ENCODE peak calls at places on chromosomes 13 and 19, in seven cellular contexts. E, J, S, P, D, G and F are unnamed samples.
A peak's percentile ranks its signal among the peaks of the same experiment; 100 is the strongest.

GRCh38 chr19:16359074-16359473 is 34.4 kb downstream of the KLF2 start:
- DNase-seq in E (no peak), J (no peak), G (no peak), D (no peak), S (no peak), P (no peak), F (no peak)

GRCh38 chr19:47022541-47023447 is 3.2 kb downstream of the NPAS1 start:
- DNase-seq in S (no peak), E (no peak), D (no peak), G (no peak), P (no peak), J (no peak), F (no peak)

GRCh38 chr13:71879129-71879535 is 12.1 kb upstream of the DACH1 start:
- DNase-seq in J (no peak), G (no peak), D (peak; percentile 28), E (peak; percentile 68), P (peak; percentile 38), S (peak; percentile 18), F (no peak)

GRCh38 chr19:58492265-58492664 is 16.1 kb downstream of the ZNF446 start:
- DNase-seq in P (no peak), E (no peak), D (no peak), G (no peak), S (no peak), J (no peak), F (peak; percentile 34)

GRCh38 chr13:50713849-50714248 is 129.6 kb downstream of the DLEU7 start:
- DNase-seq in S (no peak), D (no peak), P (no peak), G (no peak), J (no peak), E (peak; percentile 27), F (no peak)

GRCh38 chr19:8259922-8260247 is 48.3 kb downstream of the CD320 start:
- DNase-seq in E (no peak), G (no peak), S (no peak), D (no peak), P (no peak), J (no peak), F (peak; percentile 25)

GRCh38 chr13:38265135-38265497 is 84.5 kb upstream of the UFM1 start:
- DNase-seq in G (no peak), P (no peak), E (peak; percentile 3), S (no peak), J (no peak), D (no peak), F (peak; percentile 70)

GRCh38 chr13:111951982-111952565 is 114.9 kb upstream of the SOX1 start:
- DNase-seq in E (no peak), G (no peak), D (no peak), S (no peak), P (no peak), J (no peak), F (no peak)

GRCh38 chr13:30158774-30159445 is 148.4 kb downstream of the KATNAL1 start:
- DNase-seq in E (peak; percentile 40), D (no peak), J (no peak), P (no peak), G (peak; percentile 9), S (no peak), F (no peak)

GRCh38 chr13:112648966-112649690 is 40.7 kb upstream of the ATP11A start:
- DNase-seq in J (no peak), D (no peak), G (no peak), E (no peak), S (no peak), P (no peak), F (no peak)

GRCh38 chr13:101398920-101399319 is 17.4 kb downstream of the NALCN start:
- DNase-seq in S (no peak), J (no peak), P (no peak), D (no peak), E (no peak), G (no peak), F (no peak)

GRCh38 chr13:98906746-98907502 is 70.9 kb downstream of the DOCK9 start:
- DNase-seq in D (no peak), P (no peak), G (no peak), E (no peak), S (no peak), J (no peak), F (no peak)

GRCh38 chr19:4811328-4812131 is 20.0 kb downstream of the TICAM1 start:
- DNase-seq in E (peak; percentile 86), G (peak; percentile 89), S (peak; percentile 92), D (peak; percentile 94), P (peak; percentile 35), J (no peak), F (peak; percentile 95)

GRCh38 chr13:99218969-99219368 is 18.3 kb downstream of the UBAC2 start:
- DNase-seq in D (no peak), P (no peak), S (no peak), G (no peak), J (no peak), E (peak; percentile 54), F (no peak)

GRCh38 chr19:44620667-44621066 is 7.3 kb downstream of the IGSF23 start:
- DNase-seq in D (no peak), J (no peak), G (no peak), S (no peak), P (no peak), E (no peak), F (no peak)

GRCh38 chr19:42066075-42066754 is 3.8 kb downstream of the GRIK5 start:
- DNase-seq in G (peak; percentile 60), S (no peak), E (peak; percentile 42), J (no peak), D (no peak), P (no peak), F (no peak)

GRCh38 chr13:52615134-52615801 is 27.0 kb upstream of the HNRNPA1L2 start:
- DNase-seq in E (no peak), J (no peak), D (no peak), G (no peak), P (no peak), S (no peak), F (no peak)

GRCh38 chr13:110507678-110508381 is 53.7 kb downstream of the RAB20 start:
- DNase-seq in E (no peak), J (peak; percentile 50), G (peak; percentile 65), P (no peak), D (no peak), S (no peak), F (no peak)

GRCh38 chr19:14367016-14367415 is 14.2 kb upstream of the ADGRE5 start:
- DNase-seq in P (no peak), E (no peak), J (no peak), S (no peak), G (no peak), D (no peak), F (no peak)

GRCh38 chr13:111203742-111204386 is 88.8 kb downstream of the ARHGEF7 start:
- DNase-seq in D (peak; percentile 37), P (no peak), S (no peak), E (peak; percentile 39), G (no peak), J (no peak), F (no peak)

GRCh38 chr13:71577127-71577526 is 289.9 kb downstream of the DACH1 start:
- DNase-seq in J (no peak), S (no peak), P (no peak), G (no peak), D (no peak), E (no peak), F (no peak)

DNA sequence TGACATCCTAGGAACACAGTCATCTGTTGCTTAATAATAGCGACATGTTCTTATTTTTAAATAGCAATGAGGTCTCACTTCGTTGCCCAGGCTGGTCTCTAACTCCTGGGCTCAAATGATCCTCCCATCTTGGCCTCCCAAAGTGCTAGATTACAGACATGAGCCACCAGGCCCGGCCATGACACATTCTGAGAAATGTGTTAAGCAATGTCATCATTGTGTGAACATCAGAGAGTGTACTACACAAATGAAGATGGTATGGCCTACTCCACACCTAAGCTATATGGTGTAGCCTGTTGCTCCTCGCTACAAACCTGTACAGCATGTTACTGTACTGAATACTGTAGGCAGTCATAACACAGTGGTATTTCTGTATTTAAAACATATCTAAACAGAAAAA is 24.6 kb upstream of the GARRE1 start:
- DNase-seq in J (no peak), E (no peak), G (no peak), S (no peak), P (no peak), D (no peak), F (no peak)
- TF ChIP-seq CTCF in J (no peak), E (no peak), G (no peak), S (no peak), P (no peak), D (no peak), F (no peak)

GRCh38 chr19:19515764-19516519 is at the start of gene NDUFA13:
- DNase-seq in E (peak; percentile 97), S (peak; percentile 96), P (peak; percentile 83), J (peak; percentile 79), D (peak; percentile 92), G (peak; percentile 86), F (peak; percentile 91)
- TF ChIP-seq CTCF in E (no peak), S (no peak), P (no peak), J (no peak), D (no peak), G (no peak), F (no peak)

DNA sequence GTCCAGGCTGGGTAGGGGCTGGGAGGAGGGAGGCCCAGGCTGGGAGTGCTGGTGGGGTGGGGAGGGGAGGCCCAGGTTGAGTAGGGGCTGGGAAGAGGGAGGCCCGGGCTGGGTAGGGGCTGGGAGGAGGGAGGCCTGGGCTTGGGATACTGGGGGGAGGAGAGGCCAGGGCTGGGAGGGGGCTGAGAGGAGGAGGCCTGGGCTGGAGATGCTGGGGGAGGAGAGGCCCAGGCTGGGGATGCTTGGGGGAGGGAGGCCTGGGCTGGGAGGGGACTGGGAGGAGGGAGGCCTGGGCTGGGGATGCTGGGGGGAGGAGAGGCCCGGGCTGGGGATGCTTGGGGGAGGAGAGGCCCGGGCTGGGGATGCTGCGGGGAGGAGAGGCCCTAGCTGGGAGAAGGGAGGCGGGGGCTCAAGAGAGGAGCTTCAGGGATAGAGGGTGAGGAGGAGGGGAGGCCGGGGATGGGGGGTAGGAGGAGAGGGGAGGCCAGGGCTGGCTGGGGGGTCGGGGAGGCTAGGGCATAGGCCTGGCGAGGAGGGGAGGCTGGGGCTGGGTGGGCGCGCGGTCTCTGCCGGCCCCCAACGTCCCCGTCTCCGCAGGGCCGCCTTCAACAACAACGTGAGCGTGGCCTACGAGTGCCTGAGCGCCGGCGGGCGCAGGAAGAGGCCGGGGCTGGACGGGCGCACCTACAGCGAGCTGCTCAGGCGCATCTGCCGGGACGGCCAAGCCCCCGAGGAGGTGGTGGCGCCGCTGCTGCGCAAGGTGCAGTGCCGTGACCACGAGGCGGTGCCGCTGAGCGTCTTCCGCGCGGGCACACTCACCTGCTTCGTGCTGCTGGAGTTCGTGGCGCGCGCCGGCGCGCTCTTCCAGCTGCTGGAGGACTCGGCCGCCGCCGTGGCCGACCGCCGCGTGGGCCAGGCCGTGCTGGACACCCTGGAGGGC is 11.3 kb downstream of the TPGS1 start:
- DNase-seq in S (peak; percentile 74), E (peak; percentile 46), J (no peak), P (no peak), G (no peak), D (no peak), F (no peak)
- TF ChIP-seq CTCF in S (no peak), E (no peak), J (no peak), P (no peak), G (no peak), D (no peak), F (no peak)

DNA sequence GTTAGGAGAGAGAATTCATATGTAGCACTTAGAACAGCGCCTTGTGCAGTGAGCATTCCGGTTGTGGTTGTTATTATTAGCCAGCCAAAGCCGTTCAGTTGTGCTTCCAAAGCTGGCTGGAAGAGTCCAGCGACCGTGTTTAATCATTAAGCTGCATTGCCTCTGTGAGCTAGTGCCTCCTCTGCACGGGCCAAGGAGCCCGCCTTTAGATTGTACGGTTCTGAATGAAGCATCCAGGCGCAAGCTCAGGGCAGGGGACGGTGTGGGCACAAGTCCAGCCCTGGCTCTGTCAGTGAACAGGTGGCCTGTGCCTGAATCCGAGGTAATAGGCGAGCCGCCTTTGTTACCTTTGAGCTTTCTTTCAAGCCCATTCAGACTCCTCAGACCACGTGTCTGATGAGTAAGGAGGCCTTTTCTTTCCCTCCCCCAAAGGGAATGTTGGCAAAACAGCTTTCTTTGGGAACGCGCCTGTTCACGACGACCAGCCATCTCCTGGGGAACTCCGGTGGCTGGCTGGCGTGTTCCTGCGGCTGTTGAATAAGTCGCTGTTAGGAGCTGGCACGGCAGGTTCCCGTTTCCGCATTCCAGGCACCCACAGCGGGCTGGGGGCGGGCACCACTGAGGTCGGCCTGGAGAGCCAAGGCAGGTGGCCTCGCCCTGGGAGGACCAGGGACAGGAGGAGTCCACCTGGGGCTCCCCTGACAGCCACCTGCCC is 25.1 kb downstream of the SIPA1L3 start:
- DNase-seq in G (peak; percentile 98), J (no peak), D (peak; percentile 63), S (peak; percentile 50), E (peak; percentile 72), P (no peak), F (peak; percentile 96)
- TF ChIP-seq CTCF in G (no peak), J (no peak), D (no peak), S (no peak), E (no peak), P (no peak), F (no peak)